ENCODE peak calls at places on chromosomes 2 and 18, in nine cellular contexts. X, Y, N, T, L, J, A, M and Q are unnamed samples.

GRCh38 chr18:24341361-24341760 is 56.3 kb downstream of the OSBPL1A start:
- DNase-seq in M (no peak), X (no peak), Y (no peak), T (no peak), N (no peak), A (no peak), L (peak; percentile 14), J (no peak), Q (no peak)

GRCh38 chr18:12098389-12098788 is 4.7 kb downstream of the ANKRD62 start:
- DNase-seq in J (no peak), L (no peak), N (no peak), M (no peak), A (no peak), Y (no peak), X (no peak), T (no peak), Q (no peak)

GRCh38 chr2:235493775-235494715 is at the start of gene AGAP1:
- DNase-seq in X (peak; percentile 88), Y (peak; percentile 88), L (peak; percentile 63), M (peak; percentile 90), A (peak; percentile 88), T (peak; percentile 92), J (no peak), N (no peak), Q (peak; percentile 46)

GRCh38 chr2:197435598-197436435 is 989 bp upstream of the SF3B1 start:
- DNase-seq in A (no peak), X (no peak), J (no peak), N (no peak), T (no peak), M (no peak), L (no peak), Y (no peak), Q (no peak)

GRCh38 chr2:153074207-153074606 is 355.8 kb downstream of the ARL6IP6 start:
- DNase-seq in Y (no peak), M (no peak), T (no peak), J (no peak), L (peak; percentile 68), A (no peak), N (no peak), X (no peak), Q (no peak)

GRCh38 chr2:40178171-40178778 is 273.6 kb downstream of the SLC8A1 start:
- DNase-seq in N (no peak), X (no peak), L (no peak), A (no peak), J (no peak), T (no peak), M (no peak), Y (no peak), Q (no peak)

GRCh38 chr2:222844323-222844722 is 16.5 kb upstream of the ACSL3 start:
- DNase-seq in A (no peak), Y (no peak), J (no peak), T (no peak), N (no peak), X (no peak), M (peak; percentile 91), L (peak; percentile 96), Q (no peak)

GRCh38 chr2:11980809-11981208 is 234.4 kb downstream of the LPIN1 start:
- DNase-seq in X (no peak), L (no peak), T (peak; percentile 65), Y (no peak), J (no peak), A (no peak), N (no peak), M (peak; percentile 62), Q (no peak)

GRCh38 chr2:43402452-43402937 is 176.1 kb upstream of the ZFP36L2 start:
- DNase-seq in X (no peak), L (peak; percentile 75), A (no peak), M (no peak), J (no peak), Y (no peak), T (no peak), N (no peak), Q (no peak)

GRCh38 chr2:3270095-3270478 is 107.5 kb downstream of the EIPR1 start:
- DNase-seq in M (no peak), T (no peak), J (no peak), N (no peak), A (no peak), Y (no peak), L (no peak), X (no peak), Q (no peak)

GRCh38 chr2:949894-950626 is 589 bp upstream of the SNTG2 start:
- DNase-seq in T (no peak), A (peak; percentile 61), J (no peak), Y (no peak), L (no peak), N (no peak), X (no peak), M (no peak), Q (no peak)

GRCh38 chr2:128315829-128316776 is 2.6 kb downstream of the HS6ST1 start:
- DNase-seq in A (no peak), Y (peak; percentile 45), J (no peak), T (peak; percentile 16), X (peak; percentile 10), L (no peak), M (no peak), N (peak; percentile 0), Q (no peak)

GRCh38 chr2:767944-768343 is 90.7 kb upstream of the TMEM18 start:
- DNase-seq in N (no peak), L (no peak), X (no peak), J (no peak), A (no peak), M (no peak), Y (no peak), T (no peak), Q (no peak)

GRCh38 chr18:48736316-48736715 is 197.5 kb downstream of the CTIF start:
- DNase-seq in J (no peak), M (peak; percentile 8), Y (no peak), A (no peak), X (no peak), L (peak; percentile 41), N (no peak), T (no peak), Q (no peak)

DNA sequence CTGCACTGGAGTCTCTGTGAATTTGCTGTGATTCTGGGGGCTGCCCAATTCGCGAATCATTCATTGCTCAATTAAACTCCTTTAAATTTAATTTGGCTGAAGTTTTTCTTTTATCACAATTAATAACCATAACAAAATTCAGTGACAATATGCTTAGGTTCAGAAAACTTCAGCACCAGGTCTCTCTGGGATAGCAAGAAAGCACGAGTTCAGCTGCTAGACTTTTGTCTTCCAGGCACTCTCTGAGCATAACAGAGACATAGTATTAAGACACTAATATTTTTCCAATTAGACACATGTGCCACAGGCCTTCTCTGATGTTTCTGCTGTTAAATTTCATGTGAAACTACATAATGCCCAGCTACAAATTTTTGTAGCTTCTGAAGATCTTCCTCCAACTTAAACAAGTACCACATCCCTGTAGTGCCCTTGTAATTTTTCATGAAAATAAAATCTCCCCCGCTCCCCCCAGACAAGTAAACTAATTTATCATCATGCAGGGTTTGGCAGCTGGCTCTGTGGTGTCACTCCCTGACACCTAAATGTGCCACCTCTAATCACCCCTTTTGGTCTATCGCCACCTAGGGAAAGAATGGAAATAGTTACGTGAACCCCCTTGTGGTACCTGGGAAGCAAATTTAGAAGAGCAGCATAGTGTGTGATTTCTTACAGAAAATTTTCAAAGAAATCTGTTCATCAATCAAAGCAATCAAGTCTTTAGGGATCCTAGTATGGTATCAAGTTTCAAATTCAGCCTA is 94.1 kb downstream of the CSRNP3 start:
- DNase-seq in J (no peak), Y (no peak), N (no peak), M (no peak), T (no peak), L (no peak), X (no peak), A (no peak), Q (no peak)
- TF ChIP-seq CTCF in J (peak; percentile 22), Y (no peak), N (no peak), M (no peak), T (no peak), L (peak; percentile 9), X (no peak), A (peak; percentile 74), Q (no peak)

DNA sequence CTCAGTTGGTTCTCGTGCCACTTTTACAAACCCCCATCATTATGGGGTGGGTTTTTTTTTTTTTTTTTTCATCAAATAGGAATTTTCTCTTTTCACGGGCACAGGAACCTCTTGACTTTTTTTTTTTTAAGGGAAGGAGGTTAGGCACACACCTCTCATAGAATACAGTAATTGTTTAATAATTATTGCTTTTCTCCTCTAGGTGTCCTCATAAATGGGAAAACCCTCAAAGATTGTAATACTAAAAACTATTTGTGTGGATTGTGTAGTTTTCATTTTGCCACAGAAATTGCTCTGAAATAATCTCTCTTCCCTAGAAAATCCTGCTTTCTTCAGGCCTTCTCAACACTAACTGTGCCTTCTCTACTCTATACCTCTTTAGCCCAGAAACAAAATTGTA is 147.3 kb downstream of the GREB1L start:
- DNase-seq in N (no peak), T (no peak), J (no peak), M (no peak), L (peak; percentile 23), X (no peak), Y (no peak), A (no peak), Q (no peak)
- TF ChIP-seq CTCF in N (no peak), T (no peak), J (no peak), M (peak; percentile 1), L (peak; percentile 9), X (no peak), Y (no peak), A (no peak), Q (no peak)

DNA sequence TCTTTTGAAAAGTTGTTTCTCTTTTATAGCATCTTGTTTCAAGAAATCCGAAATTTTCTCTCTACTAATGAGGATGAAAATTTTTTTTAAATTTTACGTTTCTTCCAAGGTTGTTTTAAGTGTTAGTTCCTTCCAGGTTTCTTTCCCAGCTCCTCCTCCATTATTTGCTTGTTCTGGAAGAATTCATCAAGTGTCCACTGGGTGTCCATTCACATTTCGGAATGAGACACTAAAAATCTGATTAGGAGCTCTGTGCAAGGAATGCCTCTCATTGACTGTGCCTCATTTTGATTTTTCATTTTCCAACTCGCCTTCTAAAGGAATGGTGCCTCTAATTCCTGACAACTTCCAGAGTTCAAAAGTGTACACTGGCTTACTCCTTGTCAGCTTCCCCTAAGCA is 6.1 kb downstream of the SP100 start:
- DNase-seq in X (no peak), T (no peak), M (no peak), A (no peak), Y (no peak), J (no peak), L (no peak), N (no peak), Q (no peak)
- TF ChIP-seq CTCF in X (no peak), T (no peak), M (no peak), A (no peak), Y (no peak), J (no peak), L (peak; percentile 3), N (no peak), Q (no peak)

DNA sequence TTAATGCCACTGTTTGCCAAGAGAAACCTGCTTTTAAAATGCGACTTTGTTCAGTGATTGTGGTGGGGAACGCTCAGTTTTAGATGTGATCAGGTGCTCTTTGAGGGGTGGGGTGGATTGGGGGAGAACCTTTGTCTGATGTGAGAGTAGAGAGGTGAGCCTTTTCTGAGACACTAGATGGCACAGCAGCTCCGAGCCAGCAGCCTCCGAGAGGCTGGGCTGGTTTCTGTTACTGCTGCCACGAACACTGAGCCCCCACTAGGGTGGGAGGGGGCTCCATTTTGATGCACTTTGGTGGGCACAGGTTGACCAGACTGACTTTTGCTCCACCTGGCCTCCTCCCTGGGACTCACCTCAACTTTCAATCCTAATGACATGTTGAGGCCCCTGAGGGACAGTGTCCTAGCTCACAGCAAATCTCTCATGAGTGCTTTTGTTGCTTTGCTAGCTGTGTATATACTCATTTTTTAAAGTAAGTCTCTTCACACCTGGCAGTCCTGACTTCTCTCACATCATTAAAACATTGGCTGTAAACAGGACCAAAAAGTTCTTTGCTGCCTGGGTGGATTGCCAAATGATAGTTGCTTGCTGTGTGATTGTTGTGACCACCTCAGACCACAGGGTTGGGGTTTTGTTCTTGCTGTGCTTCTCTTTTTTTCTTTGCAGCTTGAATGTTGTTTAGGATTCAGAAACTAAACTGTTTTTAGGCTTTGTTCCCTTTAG is 98.2 kb upstream of the MAP3K20 start:
- DNase-seq in N (no peak), X (no peak), L (no peak), M (no peak), A (peak; percentile 43), J (no peak), T (no peak), Y (no peak), Q (no peak)
- TF ChIP-seq CTCF in N (no peak), X (no peak), L (peak; percentile 8), M (peak; percentile 19), A (peak; percentile 49), J (no peak), T (no peak), Y (no peak), Q (no peak)